ENCODE peak calls at places on chromosomes 11 and 22, in eight cellular contexts. C is cardiac muscle cell, H is kidney, E is GM06990, U is GM12865, J is pancreas, R is IMR-90, W is tibial nerve. D is an unnamed sample.

GRCh38 chr11:34366522-34366921 is 8.7 kb upstream of the ABTB2 start:
- DNase-seq in C (no peak), H (no peak), E (no peak), U (peak), J (peak), R (no peak), W (no peak), D (peak)

GRCh38 chr11:92540113-92540512 is 315.5 kb downstream of the FAT3 start:
- DNase-seq in C (no peak), H (no peak), E (no peak), U (no peak), J (no peak), R (no peak), W (no peak), D (no peak)

GRCh38 chr11:32792948-32793475 is 1.4 kb downstream of the CCDC73 start:
- DNase-seq in C (peak), H (no peak), E (no peak), U (peak), J (peak), R (peak), W (peak), D (no peak)

GRCh38 chr11:82907376-82907775 is 5.8 kb downstream of the DDIAS start:
- DNase-seq in C (no peak), H (no peak), E (no peak), U (no peak), J (no peak), R (no peak), W (no peak), D (no peak)

GRCh38 chr11:7578276-7578955 is 64.6 kb downstream of the PPFIBP2 start:
- DNase-seq in C (no peak), H (no peak), E (no peak), U (no peak), J (no peak), R (no peak), W (no peak), D (no peak)

GRCh38 chr22:42300286-42301071 is 30.0 kb upstream of the TCF20 start:
- DNase-seq in C (no peak), H (no peak), E (peak), U (peak), J (no peak), R (no peak), W (no peak), D (no peak)

GRCh38 chr22:24965822-24966626 is 13.5 kb downstream of the KIAA1671 start:
- DNase-seq in C (no peak), H (peak), E (no peak), U (no peak), J (peak), R (no peak), W (peak), D (peak)

GRCh38 chr11:126797801-126798200 is 202.8 kb downstream of the KIRREL3 start:
- DNase-seq in C (no peak), H (no peak), E (no peak), U (no peak), J (no peak), R (no peak), W (no peak), D (no peak)

GRCh38 chr11:62120001-62120400 is 3.8 kb upstream of the INCENP start:
- DNase-seq in C (no peak), H (no peak), E (no peak), U (no peak), J (no peak), R (no peak), W (no peak), D (no peak)

GRCh38 chr22:26385164-26385563 is 43.9 kb upstream of the ASPHD2 start:
- DNase-seq in C (no peak), H (no peak), E (no peak), U (no peak), J (no peak), R (no peak), W (no peak), D (no peak)

GRCh38 chr11:30463266-30463665 is 122.9 kb downstream of the MPPED2 start:
- DNase-seq in C (no peak), H (no peak), E (no peak), U (no peak), J (no peak), R (no peak), W (no peak), D (no peak)

GRCh38 chr11:45092901-45093760 is 53.3 kb upstream of the PRDM11 start:
- DNase-seq in C (peak), H (peak), E (no peak), U (no peak), J (no peak), R (peak), W (no peak), D (no peak)

GRCh38 chr11:86577663-86578636 is 94.5 kb downstream of the ME3 start:
- DNase-seq in C (peak), H (peak), E (no peak), U (no peak), J (peak), R (peak), W (peak), D (no peak)

GRCh38 chr11:33034983-33035382 is 4.4 kb upstream of the TCP11L1 start:
- DNase-seq in C (no peak), H (no peak), E (no peak), U (no peak), J (no peak), R (no peak), W (no peak), D (no peak)

GRCh38 chr11:8810331-8811301 is 100.4 kb upstream of the AKIP1 start:
- DNase-seq in C (peak), H (peak), E (peak), U (peak), J (peak), R (peak), W (peak), D (peak)

GRCh38 chr11:10528121-10528520 is 12.9 kb downstream of the RNF141 start:
- DNase-seq in C (no peak), H (no peak), E (no peak), U (no peak), J (no peak), R (peak), W (no peak), D (no peak)

GRCh38 chr22:38437416-38437815 is 17.6 kb downstream of the KCNJ4 start:
- DNase-seq in C (no peak), H (no peak), E (no peak), U (no peak), J (no peak), R (no peak), W (no peak), D (no peak)

GRCh38 chr22:41576877-41577276 is 12.8 kb downstream of the PMM1 start:
- DNase-seq in C (peak), H (no peak), E (peak), U (peak), J (no peak), R (peak), W (no peak), D (no peak)

GRCh38 chr11:117442869-117443239 is 115.2 kb downstream of the CEP164 start:
- DNase-seq in C (no peak), H (no peak), E (no peak), U (no peak), J (no peak), R (no peak), W (no peak), D (no peak)

GRCh38 chr11:61008971-61009370 is 37.5 kb downstream of the CD6 start:
- DNase-seq in C (no peak), H (peak), E (no peak), U (no peak), J (no peak), R (no peak), W (no peak), D (no peak)
- H3K4me3 ChIP-seq in C (no peak), H (no peak), E (no peak), U (no peak), J (no peak), R (no peak), W (no peak), D (no peak)

GRCh38 chr11:12088531-12088930 is 21.9 kb upstream of the MICAL2 start:
- DNase-seq in C (no peak), H (no peak), E (no peak), U (no peak), J (no peak), R (no peak), W (no peak), D (no peak)

GRCh38 chr11:12089041-12089440 is 21.3 kb upstream of the MICAL2 start:
- DNase-seq in C (no peak), H (no peak), E (no peak), U (no peak), J (no peak), R (no peak), W (no peak), D (no peak)

GRCh38 chr11:12087075-12087775 is 23.2 kb upstream of the MICAL2 start:
- DNase-seq in C (peak), H (no peak), E (no peak), U (peak), J (no peak), R (peak), W (no peak), D (no peak)

GRCh38 chr11:12089473-12089872 is 20.9 kb upstream of the MICAL2 start:
- DNase-seq in C (no peak), H (no peak), E (no peak), U (no peak), J (no peak), R (peak), W (no peak), D (no peak)

GRCh38 chr11:12088047-12088481 is 22.3 kb upstream of the MICAL2 start:
- DNase-seq in C (peak), H (no peak), E (no peak), U (no peak), J (no peak), R (peak), W (no peak), D (no peak)
- TF ChIP-seq CTCF in C (peak), H (no peak), E (no peak), U (no peak), J (no peak), R (peak), W (peak), D (peak)

GRCh38 chr11:122796128-122796717 is 42.1 kb upstream of the CRTAM start:
- DNase-seq in C (peak), H (no peak), E (no peak), U (peak), J (peak), R (peak), W (peak), D (no peak)
- H3K4me3 ChIP-seq in C (no peak), H (no peak), E (no peak), U (no peak), J (no peak), R (no peak), W (no peak), D (no peak)

GRCh38 chr11:46410021-46410420 is 18.4 kb upstream of the CHRM4 start:
- DNase-seq in C (peak), H (no peak), E (no peak), U (no peak), J (no peak), R (no peak), W (no peak), D (peak)
- TF ChIP-seq CTCF in C (peak), H (no peak), E (no peak), U (no peak), J (no peak), R (peak), W (no peak), D (peak)

DNA sequence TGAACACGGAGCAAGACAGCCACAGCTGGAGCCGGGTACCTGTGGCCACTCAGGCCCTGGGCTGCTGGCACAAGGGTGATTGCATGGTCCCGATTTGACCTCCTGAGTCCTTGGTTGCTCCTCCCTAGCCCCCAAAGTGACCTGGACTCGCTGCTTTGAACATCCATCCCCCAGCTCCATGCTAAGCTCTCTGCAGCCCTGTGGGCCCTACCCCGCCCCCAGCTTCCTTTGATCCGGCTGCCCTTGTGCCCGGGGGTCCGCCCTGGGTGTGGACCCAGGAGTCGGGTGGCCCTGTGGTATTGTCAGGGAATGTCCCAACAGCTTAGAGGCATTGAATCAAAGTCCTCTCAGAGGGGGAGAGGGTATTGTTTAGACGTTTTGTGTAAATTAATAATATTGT is 20.5 kb downstream of the GRIK4 start:
- DNase-seq in C (no peak), H (no peak), E (no peak), U (no peak), J (no peak), R (no peak), W (no peak), D (no peak)
- H3K4me3 ChIP-seq in C (no peak), H (no peak), E (no peak), U (no peak), J (no peak), R (no peak), W (no peak), D (no peak)

DNA sequence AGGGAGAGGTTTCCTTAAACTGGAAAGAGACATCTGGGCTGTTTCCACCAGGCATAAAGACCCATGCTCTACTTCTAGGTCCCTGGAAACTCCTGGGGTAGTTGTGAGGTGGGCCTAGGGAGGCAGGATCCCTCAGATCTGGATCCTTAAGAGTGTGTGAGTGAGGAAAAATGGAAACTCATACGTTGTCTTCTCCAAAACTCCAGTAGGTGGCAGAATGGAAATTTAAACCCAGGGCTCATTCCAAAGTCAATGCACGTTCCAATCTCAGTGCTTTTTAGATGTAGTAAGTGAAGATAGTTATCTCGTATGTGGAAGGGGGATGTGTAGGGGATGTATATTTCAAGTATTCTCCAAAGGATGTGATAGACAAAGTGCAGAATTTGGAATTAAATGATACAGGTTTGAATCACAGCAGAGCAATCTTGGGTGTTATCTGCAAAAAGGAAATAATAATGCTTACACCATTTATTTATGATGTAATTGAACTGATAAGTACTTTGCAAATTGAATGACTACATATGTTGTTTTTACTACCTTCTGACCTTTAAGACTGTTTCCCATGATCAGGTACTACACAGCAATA is 13.1 kb upstream of the MMP1 start:
- DNase-seq in C (peak), H (no peak), E (no peak), U (no peak), J (no peak), R (peak), W (no peak), D (peak)
- TF ChIP-seq CTCF in C (peak), H (peak), E (peak), U (peak), J (no peak), R (peak), W (no peak), D (peak)

GRCh38 chr11:65110354-65110861 is 1.3 kb upstream of the TM7SF2 start:
- DNase-seq in C (peak), H (peak), E (peak), U (peak), J (peak), R (peak), W (peak), D (no peak)
- H3K4me3 ChIP-seq in C (no peak), H (no peak), E (no peak), U (no peak), J (no peak), R (no peak), W (no peak), D (no peak)

D was measured in LNCaP clone FGC.